ENCODE peak calls at places on chromosomes 6 and 20, in four cellular contexts. E is ELR, N is NCI-H460, I is SJSA1. Z is an unnamed sample.

GRCh38 chr20:856361-856775 is 22.9 kb downstream of the FAM110A start:
- DNase-seq in E (peak), N (peak), I (peak), Z (no peak)

GRCh38 chr6:38058022-38058421 is 238.5 kb downstream of the ZFAND3 start:
- DNase-seq in E (peak), N (no peak), I (no peak), Z (no peak)

GRCh38 chr6:11681770-11682169 is 96.8 kb downstream of the ADTRP start:
- DNase-seq in E (no peak), N (no peak), I (no peak), Z (no peak)

GRCh38 chr20:21125072-21125848 is 622 bp upstream of the KIZ start:
- DNase-seq in E (peak), N (peak), I (peak), Z (no peak)

GRCh38 chr6:137415834-137416190 is 78.4 kb downstream of the OLIG3 start:
- DNase-seq in E (no peak), N (no peak), I (no peak), Z (no peak)

GRCh38 chr6:5997420-5998093 is 9.2 kb downstream of the NRN1 start:
- DNase-seq in E (no peak), N (no peak), I (no peak), Z (no peak)

GRCh38 chr6:139364302-139364981 is 10.0 kb downstream of the CITED2 start:
- DNase-seq in E (peak), N (no peak), I (no peak), Z (peak)

GRCh38 chr6:138087549-138087948 is 19.7 kb downstream of the PERP start:
- DNase-seq in E (peak), N (no peak), I (no peak), Z (no peak)

GRCh38 chr6:69693749-69694148 is 103.1 kb downstream of the LMBRD1 start:
- DNase-seq in E (no peak), N (no peak), I (no peak), Z (no peak)

GRCh38 chr20:61796738-61797137 is 268.9 kb downstream of the TAF4 start:
- DNase-seq in E (no peak), N (no peak), I (no peak), Z (no peak)

GRCh38 chr20:17835240-17835940 is 133.2 kb downstream of the SNX5 start:
- DNase-seq in E (peak), N (peak), I (peak), Z (no peak)

GRCh38 chr6:44065443-44066115 is 61.7 kb downstream of the MRPL14 start:
- DNase-seq in E (no peak), N (no peak), I (no peak), Z (no peak)

GRCh38 chr6:34149831-34150400 is 4.0 kb upstream of the GRM4 start:
- DNase-seq in E (no peak), N (no peak), I (no peak), Z (no peak)

GRCh38 chr6:112231609-112232060 is 22.7 kb downstream of the LAMA4 start:
- DNase-seq in E (no peak), N (no peak), I (no peak), Z (no peak)

GRCh38 chr6:3749991-3750323 is 1.6 kb downstream of the PXDC1 start:
- DNase-seq in E (peak), N (no peak), I (no peak), Z (no peak)

GRCh38 chr6:150767585-150768164 is 97.8 kb upstream of the MTHFD1L start:
- DNase-seq in E (no peak), N (no peak), I (peak), Z (no peak)

GRCh38 chr6:165110871-165111270 is 198.5 kb downstream of the C6orf118 start:
- DNase-seq in E (no peak), N (no peak), I (no peak), Z (no peak)

GRCh38 chr6:168624540-168624939 is 183.6 kb downstream of the SMOC2 start:
- DNase-seq in E (no peak), N (no peak), I (no peak), Z (no peak)

GRCh38 chr20:45269056-45269455 is 14.7 kb upstream of the SLPI start:
- DNase-seq in E (no peak), N (no peak), I (no peak), Z (no peak)

GRCh38 chr6:111027219-111027618 is 45.4 kb downstream of the RPF2 start:
- DNase-seq in E (peak), N (no peak), I (no peak), Z (no peak)

GRCh38 chr6:85416049-85416448 is 33.8 kb upstream of the NT5E start:
- DNase-seq in E (peak), N (no peak), I (no peak), Z (no peak)

GRCh38 chr6:111709201-111709600 is 103.5 kb upstream of the TRAF3IP2 start:
- DNase-seq in E (no peak), N (no peak), I (no peak), Z (no peak)

GRCh38 chr6:22250486-22250885 is 46.4 kb downstream of the PRL start:
- DNase-seq in E (no peak), N (no peak), I (no peak), Z (peak)

GRCh38 chr6:23013776-23014175 is 444.4 kb downstream of the HDGFL1 start:
- DNase-seq in E (no peak), N (no peak), I (no peak), Z (no peak)

GRCh38 chr6:4466260-4466659 is 309.9 kb upstream of the CDYL start:
- DNase-seq in E (peak), N (no peak), I (no peak), Z (no peak)

GRCh38 chr6:28634758-28635546 is 109.3 kb downstream of the GPX5 start:
- DNase-seq in E (peak), N (peak), I (no peak), Z (no peak)

GRCh38 chr6:160073272-160073671 is 48.3 kb upstream of the SLC22A1 start:
- DNase-seq in E (no peak), N (no peak), I (no peak), Z (no peak)

Z was measured in SK-N-MC.